ENCODE peak calls at places on chromosome 11, in ten cellular contexts. X, V, Q, H, R, I, M, P, G and C are unnamed samples.
A peak's percentile ranks its signal among the peaks of the same experiment; 100 is the strongest.

GRCh38 chr11:6476571-6476970 is 2.8 kb upstream of the TRIM3 start:
- DNase-seq in X (no peak), V (no peak), Q (no peak), H (no peak), R (no peak), I (no peak), M (no peak), P (no peak), G (no peak), C (no peak)

GRCh38 chr11:85935751-85936150 is 80.6 kb downstream of the CCDC83 start:
- DNase-seq in X (no peak), V (no peak), Q (no peak), H (no peak), R (no peak), I (no peak), M (no peak), P (no peak), G (no peak), C (no peak)

GRCh38 chr11:86138958-86139357 is 70.1 kb upstream of the PICALM start:
- DNase-seq in X (no peak), V (no peak), Q (no peak), H (no peak), R (no peak), I (no peak), M (no peak), P (no peak), G (no peak), C (no peak)

GRCh38 chr11:1234054-1234720 is 11.3 kb downstream of the MUC5B start:
- DNase-seq in X (no peak), V (peak; percentile 60), Q (no peak), H (peak; percentile 35), R (no peak), I (no peak), M (no peak), P (peak; percentile 68), G (no peak), C (no peak)

GRCh38 chr11:77187776-77188175 is 59.7 kb downstream of the MYO7A start:
- DNase-seq in X (no peak), V (no peak), Q (no peak), H (no peak), R (no peak), I (no peak), M (no peak), P (peak; percentile 40), G (no peak), C (no peak)

GRCh38 chr11:1401656-1402221 is 12.0 kb downstream of the BRSK2 start:
- DNase-seq in X (peak; percentile 38), V (peak; percentile 87), Q (peak; percentile 34), H (peak; percentile 68), R (peak; percentile 9), I (no peak), M (peak; percentile 68), P (peak; percentile 88), G (peak; percentile 74), C (no peak)

GRCh38 chr11:66443602-66444001 is 5.0 kb upstream of the MRPL11 start:
- DNase-seq in X (peak; percentile 90), V (no peak), Q (peak; percentile 40), H (no peak), R (peak; percentile 70), I (no peak), M (peak; percentile 68), P (no peak), G (no peak), C (no peak)

GRCh38 chr11:60631939-60632338 is 67.5 kb upstream of the MS4A8 start:
- DNase-seq in X (no peak), V (no peak), Q (no peak), H (no peak), R (no peak), I (no peak), M (no peak), P (no peak), G (no peak), C (no peak)

DNA sequence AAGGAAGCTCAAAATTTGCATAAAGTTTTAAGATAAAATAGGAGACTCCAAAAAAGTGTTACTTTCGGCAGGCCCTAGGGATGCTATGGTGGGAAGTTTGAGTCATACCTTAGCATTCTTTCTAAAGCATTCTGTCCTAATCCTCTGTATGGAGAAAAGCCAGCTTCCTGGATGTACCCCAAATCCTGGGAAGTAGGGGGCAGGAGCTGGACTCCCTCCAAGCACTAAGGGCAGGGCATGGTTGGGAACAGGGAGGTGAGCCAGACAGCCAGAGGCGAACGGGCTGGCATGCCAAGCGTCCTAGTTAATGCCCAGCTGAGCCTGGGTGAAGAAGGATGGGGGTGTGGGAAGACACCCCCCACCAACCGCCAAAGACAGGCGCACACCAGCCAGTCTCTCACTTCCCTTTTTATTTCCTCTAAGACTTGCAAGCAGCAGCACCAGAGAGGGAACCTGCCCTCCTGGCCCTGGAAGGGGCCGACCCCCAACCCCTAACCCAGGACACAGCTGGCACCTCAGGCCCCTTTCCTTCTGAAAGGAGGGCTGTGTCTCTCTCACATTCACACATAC is 23.9 kb downstream of the RTN4RL2 start:
- DNase-seq in X (no peak), V (no peak), Q (no peak), H (no peak), R (no peak), I (no peak), M (no peak), P (no peak), G (no peak), C (no peak)
- H3K4me3 ChIP-seq in X (no peak overlapping the region), V (no peak overlapping the region), Q (no peak overlapping the region), H (no peak overlapping the region), R (no peak overlapping the region), I (no peak overlapping the region), M (no peak overlapping the region), P (no peak overlapping the region), G (no peak overlapping the region), C (no peak overlapping the region)

GRCh38 chr11:20024172-20024935 is 135.9 kb downstream of the DBX1 start:
- DNase-seq in X (no peak), V (no peak), Q (no peak), H (no peak), R (no peak), I (no peak), M (no peak), P (no peak), G (no peak), C (no peak)

GRCh38 chr11:20023082-20023426 is 137.2 kb downstream of the DBX1 start:
- DNase-seq in X (no peak), V (no peak), Q (no peak), H (no peak), R (no peak), I (no peak), M (no peak), P (no peak), G (no peak), C (no peak)

GRCh38 chr11:20026629-20027545 is 133.4 kb downstream of the DBX1 start:
- DNase-seq in X (no peak), V (no peak), Q (no peak), H (no peak), R (no peak), I (peak; percentile 62), M (no peak), P (peak; percentile 87), G (no peak), C (peak; percentile 97)

GRCh38 chr11:20027546-20028014 is 132.7 kb downstream of the DBX1 start:
- DNase-seq in X (no peak), V (no peak), Q (no peak), H (no peak), R (no peak), I (no peak), M (no peak), P (no peak), G (no peak), C (no peak)

DNA sequence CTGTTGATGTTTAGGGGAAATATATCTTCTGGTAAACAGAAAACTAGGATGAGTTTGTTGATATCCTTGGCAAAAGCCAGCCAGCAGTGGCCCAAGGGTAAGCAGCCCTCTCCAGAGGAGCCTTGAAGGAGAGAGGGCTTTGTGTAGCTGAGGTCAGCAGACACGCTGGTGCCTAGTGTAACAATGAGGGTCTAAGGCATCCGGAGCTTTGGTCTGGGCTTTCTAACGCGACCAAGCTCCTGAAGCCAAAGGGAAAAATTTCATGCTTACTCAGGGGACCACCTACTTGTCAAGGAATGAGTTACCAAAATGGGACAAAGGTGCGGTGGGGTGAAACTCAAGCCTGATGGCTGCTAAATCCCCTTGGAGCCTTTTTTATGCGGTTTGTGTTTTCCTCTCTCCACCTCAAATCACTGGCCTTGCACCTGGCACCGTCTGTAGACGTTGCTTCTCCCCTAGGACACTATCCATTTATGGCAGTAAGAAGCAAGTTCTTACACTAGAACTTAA is 134.9 kb downstream of the DBX1 start:
- DNase-seq in X (no peak), V (no peak), Q (no peak), H (no peak), R (no peak), I (peak; percentile 44), M (no peak), P (no peak), G (no peak), C (no peak)
- H3K4me3 ChIP-seq in X (no peak overlapping the region), V (no peak overlapping the region), Q (no peak overlapping the region), H (no peak overlapping the region), R (no peak overlapping the region), I (peak overlapping the region; percentile 75), M (no peak overlapping the region), P (peak overlapping the region; percentile 18), G (no peak overlapping the region), C (no peak overlapping the region)

DNA sequence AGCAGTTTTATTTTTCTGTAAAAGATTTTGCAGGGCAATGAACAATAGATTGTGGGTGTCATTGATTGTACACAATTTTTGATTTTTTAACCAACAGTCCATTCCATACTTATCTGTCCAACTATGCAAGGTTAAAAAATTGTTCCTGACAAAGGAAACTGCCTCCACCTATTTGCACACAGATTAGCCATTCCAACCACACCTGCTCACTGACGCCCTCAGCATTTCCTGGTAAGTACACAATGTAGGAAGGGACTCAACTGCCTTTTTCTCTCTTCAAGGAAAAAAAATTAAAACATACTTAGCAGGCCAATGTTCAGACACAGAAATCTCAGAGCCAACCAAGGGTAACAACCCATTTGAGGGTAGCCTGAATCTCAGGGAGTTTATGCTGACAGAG is 4.3 kb upstream of the FUT4 start:
- DNase-seq in X (no peak), V (no peak), Q (no peak), H (no peak), R (no peak), I (no peak), M (no peak), P (no peak), G (no peak), C (no peak)
- H3K4me3 ChIP-seq in X (no peak overlapping the region), V (no peak overlapping the region), Q (no peak overlapping the region), H (no peak overlapping the region), R (no peak overlapping the region), I (no peak overlapping the region), M (no peak overlapping the region), P (no peak overlapping the region), G (no peak overlapping the region), C (no peak overlapping the region)

GRCh38 chr11:112288021-112288420 is 27.4 kb upstream of the PLET1 start:
- DNase-seq in X (no peak), V (no peak), Q (no peak), H (no peak), R (no peak), I (no peak), M (no peak), P (no peak), G (no peak), C (no peak)

GRCh38 chr11:112292188-112292587 is 31.5 kb upstream of the PLET1 start:
- DNase-seq in X (no peak), V (no peak), Q (no peak), H (no peak), R (no peak), I (no peak), M (no peak), P (no peak), G (no peak), C (no peak)

GRCh38 chr11:112291191-112291590 is 30.5 kb upstream of the PLET1 start:
- DNase-seq in X (no peak), V (no peak), Q (no peak), H (no peak), R (no peak), I (no peak), M (no peak), P (no peak), G (no peak), C (no peak)

GRCh38 chr11:112290462-112290894 is 29.8 kb upstream of the PLET1 start:
- DNase-seq in X (no peak), V (no peak), Q (no peak), H (no peak), R (no peak), I (no peak), M (no peak), P (no peak), G (no peak), C (no peak)

GRCh38 chr11:112289588-112290461 is 29.2 kb upstream of the PLET1 start:
- DNase-seq in X (peak; percentile 66), V (peak; percentile 93), Q (peak; percentile 28), H (peak; percentile 89), R (no peak), I (peak; percentile 39), M (peak; percentile 52), P (peak; percentile 92), G (peak; percentile 78), C (no peak)
- H3K4me3 ChIP-seq in X (peak overlapping the region; percentile 76), V (peak overlapping the region; percentile 62), Q (peak overlapping the region; percentile 70), H (peak overlapping the region; percentile 50), R (peak overlapping the region; percentile 50), I (peak overlapping the region; percentile 58), M (peak overlapping the region; percentile 62), P (peak overlapping the region; percentile 25), G (peak overlapping the region; percentile 64), C (peak overlapping the region; percentile 56)